ENCODE peak calls at places on chromosomes 16 and 17, in six cellular contexts. C, A, E, F, L and R are unnamed samples. For H3K36me3, the result is how much of the 10 kb centered on the place peaks cover.

GRCh38 chr17:73304971-73305786 is 6.6 kb downstream of the CDC42EP4 start:
- DNase-seq in C (peak), L (peak), E (peak), F (peak), A (peak), R (peak)

GRCh38 chr16:81558444-81559175 is 114.0 kb downstream of the CMIP start:
- DNase-seq in F (no peak), A (no peak), C (no peak), E (no peak), L (no peak), R (no peak)

GRCh38 chr17:40291311-40291710 is 3.6 kb downstream of the CDC6 start:
- DNase-seq in F (peak), E (no peak), C (no peak), A (no peak), L (no peak), R (no peak)

GRCh38 chr16:79543219-79543618 is 57.3 kb downstream of the MAF start:
- DNase-seq in C (no peak), F (no peak), E (no peak), L (no peak), A (no peak), R (no peak)

GRCh38 chr16:2473999-2474876 is 689 bp upstream of the TBC1D24 start:
- DNase-seq in L (peak), E (peak), A (peak), C (no peak), F (peak), R (peak)

GRCh38 chr17:69874220-69874670 is 200.8 kb upstream of the KCNJ16 start:
- DNase-seq in F (no peak), A (peak), L (no peak), E (no peak), C (no peak), R (no peak)

GRCh38 chr16:50213939-50214519 is 52.3 kb upstream of the ADCY7 start:
- DNase-seq in A (peak), L (no peak), E (no peak), C (no peak), F (no peak), R (no peak)

GRCh38 chr16:71590584-71590983 is 13.7 kb upstream of the TAT start:
- DNase-seq in C (no peak), L (no peak), F (no peak), A (no peak), E (no peak), R (no peak)

GRCh38 chr16:57284206-57284951 is at the start of gene PLLP:
- DNase-seq in F (no peak), C (peak), L (peak), E (no peak), A (peak), R (peak)

GRCh38 chr17:49739662-49740271 is 24.2 kb downstream of the FAM117A start:
- DNase-seq in F (peak), E (peak), C (peak), L (peak), A (peak), R (peak)

GRCh38 chr17:53571342-53571741 is 251.4 kb upstream of the KIF2B start:
- DNase-seq in L (no peak), F (no peak), A (no peak), E (no peak), C (no peak), R (no peak)

GRCh38 chr16:47045023-47045422 is 71.5 kb upstream of the DNAJA2 start:
- DNase-seq in A (no peak), L (no peak), E (peak), F (no peak), C (no peak), R (no peak)

GRCh38 chr17:3004925-3005324 is 58.5 kb downstream of the OR1D5 start:
- DNase-seq in C (peak), F (no peak), A (no peak), L (no peak), E (peak), R (no peak)

GRCh38 chr17:78979780-78980623 is at the start of gene LGALS3BP:
- DNase-seq in F (peak), C (peak), E (peak), L (peak), A (peak), R (peak)

GRCh38 chr16:58094026-58094425 is 35.2 kb downstream of the CFAP20 start:
- DNase-seq in E (no peak), L (no peak), A (no peak), C (no peak), F (no peak), R (no peak)

GRCh38 chr17:16928406-16929280 is 43.3 kb downstream of the TNFRSF13B start:
- DNase-seq in L (no peak), C (peak), E (no peak), F (peak), A (no peak), R (no peak)

GRCh38 chr16:1506494-1507213 is 13.5 kb downstream of the TELO2 start:
- DNase-seq in A (no peak), E (no peak), L (no peak), C (no peak), F (no peak), R (no peak)

GRCh38 chr17:55267777-55268648 is 3.3 kb downstream of the HLF start:
- DNase-seq in L (no peak), C (no peak), F (no peak), E (no peak), A (no peak), R (no peak)

GRCh38 chr17:37607637-37608368 is 1.4 kb downstream of the SYNRG start:
- DNase-seq in E (no peak), L (no peak), A (no peak), C (no peak), F (no peak), R (no peak)

GRCh38 chr17:83115832-83116231 is 36.4 kb downstream of the METRNL start:
- DNase-seq in L (no peak), A (no peak), E (no peak), F (no peak), C (no peak), R (no peak)

GRCh38 chr17:59620518-59621259 is 994 bp downstream of the CLTC start:
- DNase-seq in F (peak), L (peak), E (peak), A (no peak), C (peak), R (peak)

GRCh38 chr16:20849587-20850390 is 43.5 kb downstream of the REXO5 start:
- DNase-seq in C (peak), E (peak), F (peak), A (peak), L (peak), R (peak)

GRCh38 chr16:4900750-4901149 is 36.2 kb downstream of the PPL start:
- DNase-seq in F (no peak), A (no peak), L (no peak), E (no peak), C (no peak), R (no peak)

GRCh38 chr17:34979650-34980352 is 511 bp upstream of the LIG3 start:
- DNase-seq in A (peak), L (no peak), F (no peak), E (no peak), C (no peak), R (no peak)

GRCh38 chr16:89695086-89695874 is 6.2 kb downstream of the SPATA2L start:
- DNase-seq in L (no peak), A (no peak), E (no peak), F (no peak), C (no peak), R (no peak)

GRCh38 chr17:68182940-68183551 is 64.8 kb upstream of the AMZ2 start:
- DNase-seq in L (no peak), F (no peak), A (no peak), C (no peak), E (no peak), R (no peak)

GRCh38 chr17:82751171-82751570 is 694 bp upstream of the TBCD start:
- DNase-seq in E (no peak), A (no peak), F (peak), L (no peak), C (no peak), R (no peak)

GRCh38 chr17:17051791-17052461 is 9.7 kb downstream of the MPRIP start:
- DNase-seq in E (peak), A (peak), L (peak), F (no peak), C (peak), R (no peak)

GRCh38 chr16:88608076-88608475 is 30.3 kb upstream of the IL17C start:
- DNase-seq in C (no peak), F (no peak), L (no peak), A (no peak), E (no peak), R (no peak)

GRCh38 chr16:88611220-88611821 is 27.1 kb upstream of the IL17C start:
- DNase-seq in A (no peak), L (no peak), C (no peak), E (no peak), F (no peak), R (no peak)

GRCh38 chr16:88606146-88606757 is 32.1 kb upstream of the IL17C start:
- DNase-seq in C (no peak), L (no peak), E (no peak), A (no peak), F (no peak), R (no peak)

GRCh38 chr16:88613293-88613692 is 25.1 kb upstream of the IL17C start:
- DNase-seq in A (no peak), F (no peak), C (no peak), L (no peak), E (no peak), R (no peak)

GRCh38 chr16:88610080-88610479 is 28.3 kb upstream of the IL17C start:
- DNase-seq in E (no peak), C (no peak), A (no peak), L (no peak), F (no peak), R (no peak)
- TF ChIP-seq CTCF in E (no peak), C (no peak), A (peak), L (no peak), F (no peak), R (peak)

GRCh38 chr16:75065808-75066149 is 50.8 kb downstream of the LDHD start:
- DNase-seq in C (no peak), A (no peak), E (no peak), L (no peak), F (no peak), R (no peak)

GRCh38 chr16:75062944-75063444 is 53.6 kb downstream of the LDHD start:
- DNase-seq in E (no peak), F (no peak), L (no peak), A (no peak), C (no peak), R (no peak)

GRCh38 chr16:75063549-75064082 is 53.0 kb downstream of the LDHD start:
- DNase-seq in L (no peak), E (no peak), C (no peak), F (no peak), A (no peak), R (no peak)

GRCh38 chr16:75065149-75065807 is 51.3 kb downstream of the LDHD start:
- DNase-seq in F (no peak), L (no peak), C (no peak), A (no peak), E (peak), R (no peak)

DNA sequence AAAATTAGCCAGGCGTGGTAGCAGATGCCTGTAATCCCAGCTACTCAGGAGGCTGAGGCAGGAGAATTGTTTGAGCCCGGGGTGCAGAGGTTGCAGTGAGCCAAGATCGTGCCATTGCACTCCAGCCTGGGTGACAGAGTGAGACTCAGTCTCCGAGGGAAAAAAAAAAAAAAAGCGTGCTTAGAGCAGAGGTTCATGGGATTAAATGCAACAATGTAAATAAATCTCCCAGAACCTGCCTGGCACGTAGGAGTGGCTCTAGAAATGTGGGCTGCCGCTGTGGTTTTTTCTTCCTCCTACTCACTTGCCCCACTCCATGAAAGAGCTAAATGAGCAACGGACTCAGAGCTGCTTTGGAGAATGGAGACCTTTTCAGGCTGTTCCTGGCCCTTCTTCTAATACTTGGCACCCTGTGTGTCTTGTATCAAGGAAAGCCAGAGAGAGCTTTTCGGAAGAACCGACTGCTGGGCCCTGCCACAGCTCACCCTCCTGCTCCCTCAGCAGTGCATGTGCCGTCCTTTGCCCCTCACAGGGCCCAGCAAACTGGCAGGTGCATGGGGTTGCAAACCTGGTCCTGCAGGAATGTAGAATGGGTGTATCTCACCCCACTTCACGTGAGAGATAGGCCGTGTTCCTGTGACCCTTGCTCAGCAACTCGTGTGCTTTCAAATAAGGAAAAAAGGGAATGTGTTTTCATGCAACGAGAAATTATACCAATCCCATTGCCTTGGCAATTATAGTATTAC is 52.0 kb downstream of the LDHD start:
- DNase-seq in E (peak), L (no peak), C (no peak), A (peak), F (no peak), R (no peak)
- H3K36me3 ChIP-seq in E (under half), L (under half), C (under half), A (under half), F (under half), R (under half)

DNA sequence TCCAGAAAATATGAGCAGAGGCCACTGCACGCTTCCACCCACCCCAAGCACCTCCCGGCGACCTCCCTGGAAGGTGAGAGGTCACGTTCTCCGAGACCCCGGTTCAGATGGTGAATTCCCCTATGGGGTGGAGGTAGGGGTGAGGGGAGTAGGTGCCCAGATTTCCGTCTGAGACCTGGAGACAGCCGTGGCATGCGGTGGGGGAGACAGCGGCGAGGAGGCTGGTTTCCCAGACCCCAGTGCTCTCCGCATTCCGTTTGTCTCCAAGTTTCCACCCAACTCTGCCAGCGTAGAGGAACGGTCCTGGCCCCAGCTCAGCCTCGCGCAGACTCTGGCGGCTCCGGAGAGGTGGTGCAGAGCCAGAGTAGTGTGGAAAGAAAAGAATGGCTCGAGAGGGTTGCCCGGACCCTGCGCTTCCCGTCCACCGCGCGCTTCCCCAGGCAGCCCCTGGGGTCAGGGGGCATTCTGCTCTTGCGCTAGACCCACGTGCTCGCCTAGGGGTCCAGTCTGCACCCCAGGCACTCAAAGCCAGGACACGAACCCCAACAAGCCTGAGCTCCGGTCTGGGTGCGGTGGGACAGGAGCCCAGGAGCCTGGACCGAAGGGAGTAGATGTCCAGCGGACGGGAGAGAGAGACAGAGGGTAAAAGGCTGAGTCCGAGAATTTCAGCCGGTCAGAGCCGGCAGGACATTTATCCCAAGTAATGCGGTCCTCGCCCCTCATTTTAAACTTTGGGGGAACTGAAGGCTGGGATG is 3.9 kb downstream of the PMP22 start:
- DNase-seq in L (peak), E (peak), F (peak), A (peak), C (peak), R (peak)
- TF ChIP-seq CTCF in L (no peak), E (no peak), F (peak), A (peak), C (no peak), R (no peak)

GRCh38 chr17:75875940-75876189 is 2.5 kb downstream of the TRIM47 start:
- DNase-seq in C (peak), F (no peak), E (peak), A (no peak), L (no peak), R (no peak)
- H3K36me3 ChIP-seq in C (under half), F (under half), E (under half), A (under half), L (under half), R (under half)

DNA sequence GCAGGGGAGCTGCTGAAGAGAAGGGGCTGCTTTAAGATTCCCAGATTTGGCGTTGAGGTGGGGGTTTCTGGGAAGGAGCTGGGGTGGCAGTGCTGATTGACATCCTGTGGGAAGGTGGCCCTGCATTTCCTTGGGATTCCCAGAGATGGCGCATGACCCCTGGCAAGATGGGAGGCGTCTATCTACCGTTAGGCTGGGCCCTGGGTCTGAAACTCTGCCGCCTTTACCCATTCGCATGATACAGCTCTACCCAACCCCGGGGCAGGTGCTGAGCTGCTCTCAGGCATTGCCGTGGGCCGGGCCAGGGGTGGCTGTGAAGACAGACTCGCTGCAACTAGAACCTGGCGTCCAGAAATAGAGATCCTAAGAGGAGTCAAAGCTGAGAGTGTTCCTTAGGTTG is 9.9 kb upstream of the MVD start:
- DNase-seq in F (no peak), L (no peak), A (no peak), E (no peak), C (no peak), R (peak)
- TF ChIP-seq CTCF in F (peak), L (no peak), A (peak), E (no peak), C (no peak), R (peak)

GRCh38 chr16:24801761-24802302 is 43.9 kb upstream of the SLC5A11 start:
- DNase-seq in C (no peak), A (peak), E (no peak), F (no peak), L (no peak), R (no peak)
- H3K36me3 ChIP-seq in C (half or more), A (half or more), E (under half), F (half or more), L (under half), R (half or more)

DNA sequence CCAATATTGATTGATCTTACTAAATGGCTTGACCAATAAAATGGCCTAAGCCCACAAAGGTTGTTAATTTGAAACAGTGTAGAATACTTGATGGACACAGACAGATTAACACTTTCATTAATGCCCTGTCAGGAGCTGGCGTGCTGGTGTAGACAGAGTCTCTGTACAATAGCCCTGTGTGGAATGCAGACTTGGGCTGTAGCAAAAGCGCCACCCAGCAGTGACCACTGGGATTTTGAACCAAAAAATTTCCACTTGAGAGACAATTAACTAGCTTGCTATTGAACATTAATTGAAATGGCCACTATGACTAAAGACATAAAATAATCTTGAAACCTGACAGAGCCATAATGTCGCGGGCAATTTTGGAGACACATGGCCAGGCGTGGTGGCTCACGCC is 19.7 kb upstream of the GUCY2D start:
- DNase-seq in E (no peak), C (peak), L (no peak), A (peak), F (no peak), R (no peak)
- TF ChIP-seq CTCF in E (no peak), C (no peak), L (no peak), A (peak), F (no peak), R (peak)

DNA sequence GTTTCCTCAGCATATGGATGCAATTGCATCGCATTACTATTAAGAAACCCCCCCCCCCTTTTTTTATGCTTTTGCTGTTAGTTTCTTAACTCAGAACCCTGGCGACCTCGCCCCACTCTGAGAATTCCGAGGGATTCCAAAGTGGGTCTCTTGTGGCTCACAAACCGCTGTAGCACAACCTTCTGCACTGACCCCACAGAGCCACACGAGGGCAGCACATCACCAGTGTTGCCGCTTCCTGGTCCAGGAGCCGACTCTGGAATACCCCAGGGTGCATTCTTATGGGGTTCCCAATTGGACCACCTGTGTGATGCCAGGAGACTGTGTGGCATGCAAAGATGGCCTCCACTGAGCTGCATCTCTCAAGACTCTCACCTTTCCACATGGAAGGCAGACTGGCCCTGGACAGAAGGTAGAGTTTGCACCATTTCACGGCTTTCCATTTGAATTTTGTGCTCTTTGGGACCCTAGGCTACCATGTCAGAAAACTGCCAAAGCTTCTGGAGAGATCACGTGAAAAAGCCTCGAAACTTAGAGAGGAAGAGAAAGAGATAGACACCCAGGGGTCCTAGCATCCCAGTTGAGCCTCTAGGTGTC is 432.7 kb upstream of the ASIC2 start:
- DNase-seq in C (no peak), F (peak), A (peak), E (peak), L (no peak), R (peak)
- H3K36me3 ChIP-seq in C (under half), F (under half), A (under half), E (under half), L (under half), R (under half)

GRCh38 chr16:26765087-26765486 is 301.6 kb upstream of the C16orf82 start:
- DNase-seq in A (no peak), F (no peak), E (no peak), C (no peak), L (no peak), R (no peak)
- TF ChIP-seq CTCF in A (no peak), F (peak), E (no peak), C (no peak), L (no peak), R (no peak)